ENCODE peak calls at places on chromosome 3, in five cellular contexts. One of them, this sample, is unnamed.

GRCh38 chr3:96106701-96107100 is 707.7 kb upstream of the EPHA6 start:
- DNase-seq in HCT116: no peak
- DNase-seq in fibroblast of pulmonary artery: no peak
- DNase-seq in H9: no peak
- DNase-seq in IMR-90: no peak
- DNase-seq in this sample: no peak

GRCh38 chr3:5016218-5017161 is 37.3 kb downstream of the BHLHE40 start:
- DNase-seq in HCT116: peak
- DNase-seq in fibroblast of pulmonary artery: peak
- DNase-seq in H9: no peak
- DNase-seq in IMR-90: peak
- DNase-seq in this sample: no peak

GRCh38 chr3:163605915-163606314 is 1472.4 kb downstream of the SI start:
- DNase-seq in HCT116: no peak
- DNase-seq in fibroblast of pulmonary artery: no peak
- DNase-seq in H9: no peak
- DNase-seq in IMR-90: no peak
- DNase-seq in this sample: no peak

GRCh38 chr3:11734-12133 is 184.8 kb upstream of the CHL1 start:
- DNase-seq in HCT116: no peak
- DNase-seq in fibroblast of pulmonary artery: no peak
- DNase-seq in H9: peak
- DNase-seq in IMR-90: no peak
- DNase-seq in this sample: no peak

GRCh38 chr3:8470801-8471200 is 30.8 kb upstream of the LMCD1 start:
- DNase-seq in HCT116: no peak
- DNase-seq in fibroblast of pulmonary artery: no peak
- DNase-seq in H9: no peak
- DNase-seq in IMR-90: no peak
- DNase-seq in this sample: no peak

GRCh38 chr3:41600616-41601015 is 361.3 kb downstream of the ULK4 start:
- DNase-seq in HCT116: no peak
- DNase-seq in fibroblast of pulmonary artery: peak
- DNase-seq in H9: no peak
- DNase-seq in IMR-90: no peak
- DNase-seq in this sample: no peak

GRCh38 chr3:882526-882925 is 210.3 kb upstream of the CNTN6 start:
- DNase-seq in HCT116: no peak
- DNase-seq in fibroblast of pulmonary artery: peak
- DNase-seq in H9: no peak
- DNase-seq in IMR-90: no peak
- DNase-seq in this sample: no peak

GRCh38 chr3:60610441-60611112 is 640.7 kb downstream of the FHIT start:
- DNase-seq in HCT116: no peak
- DNase-seq in fibroblast of pulmonary artery: peak
- DNase-seq in H9: no peak
- DNase-seq in IMR-90: peak
- DNase-seq in this sample: no peak

GRCh38 chr3:138326866-138327595 is 2.6 kb downstream of the NME9 start:
- DNase-seq in HCT116: no peak
- DNase-seq in fibroblast of pulmonary artery: no peak
- DNase-seq in H9: no peak
- DNase-seq in IMR-90: no peak
- DNase-seq in this sample: no peak

GRCh38 chr3:13711911-13712650 is 163.2 kb downstream of the FBLN2 start:
- DNase-seq in HCT116: no peak
- DNase-seq in fibroblast of pulmonary artery: no peak
- DNase-seq in H9: peak
- DNase-seq in IMR-90: no peak
- DNase-seq in this sample: no peak

GRCh38 chr3:135125171-135125801 is 330.2 kb downstream of the EPHB1 start:
- DNase-seq in HCT116: no peak
- DNase-seq in fibroblast of pulmonary artery: peak
- DNase-seq in H9: no peak
- DNase-seq in IMR-90: peak
- DNase-seq in this sample: no peak

GRCh38 chr3:18222686-18223085 is 202.5 kb downstream of the SATB1 start:
- DNase-seq in HCT116: no peak
- DNase-seq in fibroblast of pulmonary artery: no peak
- DNase-seq in H9: no peak
- DNase-seq in IMR-90: no peak
- DNase-seq in this sample: no peak

GRCh38 chr3:143302638-143303171 is 183.1 kb downstream of the CHST2 start:
- DNase-seq in HCT116: no peak
- DNase-seq in fibroblast of pulmonary artery: peak
- DNase-seq in H9: peak
- DNase-seq in IMR-90: peak
- DNase-seq in this sample: no peak

GRCh38 chr3:6771171-6771570 is 89.7 kb upstream of the GRM7 start:
- DNase-seq in HCT116: no peak
- DNase-seq in fibroblast of pulmonary artery: no peak
- DNase-seq in H9: no peak
- DNase-seq in IMR-90: no peak
- DNase-seq in this sample: no peak

GRCh38 chr3:141877911-141878310 is 1.5 kb downstream of the ATP1B3 start:
- DNase-seq in HCT116: no peak
- DNase-seq in fibroblast of pulmonary artery: peak
- DNase-seq in H9: no peak
- DNase-seq in IMR-90: peak
- DNase-seq in this sample: no peak

GRCh38 chr3:174438501-174439156 is 420.5 kb upstream of the NAALADL2 start:
- DNase-seq in HCT116: peak
- DNase-seq in fibroblast of pulmonary artery: peak
- DNase-seq in H9: no peak
- DNase-seq in IMR-90: no peak
- DNase-seq in this sample: peak

GRCh38 chr3:194575484-194576210 is 57.6 kb downstream of the TMEM44 start:
- DNase-seq in HCT116: no peak
- DNase-seq in fibroblast of pulmonary artery: peak
- DNase-seq in H9: peak
- DNase-seq in IMR-90: peak
- DNase-seq in this sample: no peak

GRCh38 chr3:101836907-101837598 is 12.3 kb upstream of the NFKBIZ start:
- DNase-seq in HCT116: no peak
- DNase-seq in fibroblast of pulmonary artery: peak
- DNase-seq in H9: no peak
- DNase-seq in IMR-90: peak
- DNase-seq in this sample: no peak

DNA sequence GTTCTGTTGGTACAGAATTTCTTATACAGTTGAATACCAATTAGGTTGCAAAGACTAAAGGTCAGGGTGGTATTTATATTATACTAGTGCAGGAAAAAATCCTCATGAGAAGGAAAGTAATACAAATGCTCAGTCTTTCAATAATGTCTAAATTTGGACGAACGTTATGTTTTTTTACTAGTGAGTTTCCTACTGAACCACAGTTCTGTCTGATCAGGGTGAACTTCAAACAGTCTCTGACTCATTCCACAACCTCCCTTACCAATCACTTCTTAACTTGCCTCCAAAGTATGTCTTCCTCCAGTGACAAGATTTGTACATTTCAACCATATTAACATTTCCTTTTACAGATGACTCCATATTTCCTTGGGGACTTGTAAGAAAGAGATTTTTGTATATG is 3.4 kb downstream of the TMEM212 start:
- DNase-seq in HCT116: no peak
- DNase-seq in fibroblast of pulmonary artery: peak
- DNase-seq in H9: no peak
- DNase-seq in IMR-90: peak
- DNase-seq in this sample: no peak
- TF ChIP-seq CTCF in HCT116: no peak
- TF ChIP-seq CTCF in fibroblast of pulmonary artery: no peak
- TF ChIP-seq CTCF in H9: no peak
- TF ChIP-seq CTCF in IMR-90: no peak
- TF ChIP-seq CTCF in this sample: no peak

DNA sequence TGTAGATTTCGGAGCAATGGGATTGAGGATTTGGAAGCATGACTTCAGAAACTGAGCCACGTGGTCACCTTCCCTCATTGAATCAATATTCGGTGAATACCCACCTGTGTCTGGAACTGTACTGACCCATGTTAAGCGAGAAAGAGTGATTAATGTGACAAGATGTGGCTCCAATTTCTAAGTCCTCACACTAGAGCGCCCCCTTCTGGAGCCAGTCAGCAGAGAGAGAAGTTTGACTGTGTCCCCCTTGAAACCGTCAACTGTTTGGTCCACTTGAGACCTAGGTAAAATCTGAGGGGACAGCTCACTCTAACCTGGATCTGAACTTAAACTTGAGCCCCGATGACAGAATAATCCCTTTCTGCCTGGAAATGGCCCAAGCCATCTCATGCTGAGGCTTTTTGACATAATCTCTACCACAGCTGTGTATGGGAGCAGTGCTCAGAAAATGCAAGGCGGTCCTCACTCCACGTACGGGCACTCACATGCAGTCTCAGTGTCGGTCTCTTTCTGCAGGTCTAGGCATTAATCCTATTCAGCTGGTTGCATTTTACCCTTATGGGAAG is 47.8 kb upstream of the LIMD1 start:
- DNase-seq in HCT116: peak
- DNase-seq in fibroblast of pulmonary artery: no peak
- DNase-seq in H9: peak
- DNase-seq in IMR-90: no peak
- DNase-seq in this sample: no peak
- TF ChIP-seq CTCF in HCT116: peak
- TF ChIP-seq CTCF in fibroblast of pulmonary artery: peak
- TF ChIP-seq CTCF in H9: peak
- TF ChIP-seq CTCF in IMR-90: peak
- TF ChIP-seq CTCF in this sample: peak

DNA sequence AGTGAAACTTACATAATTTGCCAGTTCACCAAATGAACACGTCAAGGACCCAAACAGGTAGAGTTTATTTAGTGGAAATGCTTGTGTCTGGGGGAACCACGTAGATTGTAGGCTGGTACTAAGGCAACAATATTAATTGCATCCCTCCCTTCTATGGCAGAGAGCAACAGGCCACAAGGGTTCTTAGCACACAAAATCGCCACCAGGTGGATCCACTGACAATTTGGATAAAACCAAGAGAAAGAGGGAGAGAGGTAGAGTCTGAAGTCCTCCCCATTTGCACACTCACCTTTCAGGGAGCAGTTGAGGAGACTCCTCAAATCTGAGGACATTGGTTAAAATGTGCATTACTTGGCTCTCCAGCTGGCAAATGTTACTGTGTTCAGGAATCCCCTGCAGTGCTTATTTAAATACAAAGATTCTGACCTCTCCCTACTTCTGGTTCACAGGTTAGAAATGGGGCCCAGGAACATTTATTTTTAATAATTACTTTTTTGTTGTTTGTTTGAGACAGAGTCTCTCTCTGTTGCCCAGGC is 181.0 kb upstream of the FEZF2 start:
- DNase-seq in HCT116: peak
- DNase-seq in fibroblast of pulmonary artery: no peak
- DNase-seq in H9: peak
- DNase-seq in IMR-90: no peak
- DNase-seq in this sample: no peak
- TF ChIP-seq CTCF in HCT116: peak
- TF ChIP-seq CTCF in fibroblast of pulmonary artery: peak
- TF ChIP-seq CTCF in H9: peak
- TF ChIP-seq CTCF in IMR-90: no peak
- TF ChIP-seq CTCF in this sample: peak

GRCh38 chr3:30408105-30408557 is 198.3 kb upstream of the TGFBR2 start:
- DNase-seq in HCT116: no peak
- DNase-seq in fibroblast of pulmonary artery: peak
- DNase-seq in H9: no peak
- DNase-seq in IMR-90: peak
- DNase-seq in this sample: no peak
- TF ChIP-seq CTCF in HCT116: no peak
- TF ChIP-seq CTCF in fibroblast of pulmonary artery: no peak
- TF ChIP-seq CTCF in H9: peak
- TF ChIP-seq CTCF in IMR-90: no peak
- TF ChIP-seq CTCF in this sample: no peak

DNA sequence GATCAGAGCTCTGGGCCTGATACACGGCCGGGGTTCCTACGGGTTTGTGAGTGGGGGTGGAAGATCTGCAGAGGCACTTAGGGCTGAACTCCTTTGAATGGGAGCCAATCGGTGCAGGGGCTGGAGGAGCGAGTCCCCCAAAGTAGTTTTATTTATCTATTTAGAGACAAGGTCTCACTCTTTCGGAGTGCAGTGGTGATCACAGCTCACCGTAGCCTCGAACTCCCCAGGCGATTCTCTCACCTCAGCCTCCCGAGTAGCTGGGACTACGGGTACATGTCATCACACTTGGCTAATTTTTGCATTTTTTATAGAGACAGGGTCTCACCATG is 1.6 kb upstream of the CELSR3 start:
- DNase-seq in HCT116: no peak
- DNase-seq in fibroblast of pulmonary artery: no peak
- DNase-seq in H9: no peak
- DNase-seq in IMR-90: no peak
- DNase-seq in this sample: no peak
- TF ChIP-seq CTCF in HCT116: no peak
- TF ChIP-seq CTCF in fibroblast of pulmonary artery: no peak
- TF ChIP-seq CTCF in H9: peak
- TF ChIP-seq CTCF in IMR-90: no peak
- TF ChIP-seq CTCF in this sample: no peak

DNA sequence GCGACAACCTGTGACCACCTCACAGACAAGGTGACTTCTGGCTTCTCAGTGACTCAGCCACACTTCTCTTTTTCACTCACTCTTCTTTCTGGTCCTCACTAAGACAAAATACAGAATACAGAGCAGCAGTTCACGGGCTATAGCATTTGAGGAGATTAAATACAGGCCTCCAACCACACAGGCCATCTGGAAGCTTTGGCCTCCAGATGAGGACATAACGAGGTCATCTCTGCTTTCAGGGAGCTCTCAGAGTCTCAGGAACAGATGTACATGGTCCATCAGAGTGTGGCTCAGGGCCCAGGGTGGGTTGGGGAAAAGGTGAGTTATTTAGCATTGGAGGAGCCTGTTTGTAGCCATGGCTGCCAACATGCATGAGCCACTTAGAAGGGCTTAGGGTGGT is 160.0 kb upstream of the CTDSPL start:
- DNase-seq in HCT116: no peak
- DNase-seq in fibroblast of pulmonary artery: no peak
- DNase-seq in H9: no peak
- DNase-seq in IMR-90: no peak
- DNase-seq in this sample: no peak
- TF ChIP-seq CTCF in HCT116: no peak
- TF ChIP-seq CTCF in fibroblast of pulmonary artery: no peak
- TF ChIP-seq CTCF in H9: no peak
- TF ChIP-seq CTCF in IMR-90: no peak
- TF ChIP-seq CTCF in this sample: no peak

GRCh38 chr3:71972031-71972430 is 187.1 kb upstream of the PROK2 start:
- DNase-seq in HCT116: no peak
- DNase-seq in fibroblast of pulmonary artery: no peak
- DNase-seq in H9: no peak
- DNase-seq in IMR-90: no peak
- DNase-seq in this sample: no peak
- TF ChIP-seq CTCF in HCT116: no peak
- TF ChIP-seq CTCF in fibroblast of pulmonary artery: no peak
- TF ChIP-seq CTCF in H9: no peak
- TF ChIP-seq CTCF in IMR-90: no peak
- TF ChIP-seq CTCF in this sample: no peak

DNA sequence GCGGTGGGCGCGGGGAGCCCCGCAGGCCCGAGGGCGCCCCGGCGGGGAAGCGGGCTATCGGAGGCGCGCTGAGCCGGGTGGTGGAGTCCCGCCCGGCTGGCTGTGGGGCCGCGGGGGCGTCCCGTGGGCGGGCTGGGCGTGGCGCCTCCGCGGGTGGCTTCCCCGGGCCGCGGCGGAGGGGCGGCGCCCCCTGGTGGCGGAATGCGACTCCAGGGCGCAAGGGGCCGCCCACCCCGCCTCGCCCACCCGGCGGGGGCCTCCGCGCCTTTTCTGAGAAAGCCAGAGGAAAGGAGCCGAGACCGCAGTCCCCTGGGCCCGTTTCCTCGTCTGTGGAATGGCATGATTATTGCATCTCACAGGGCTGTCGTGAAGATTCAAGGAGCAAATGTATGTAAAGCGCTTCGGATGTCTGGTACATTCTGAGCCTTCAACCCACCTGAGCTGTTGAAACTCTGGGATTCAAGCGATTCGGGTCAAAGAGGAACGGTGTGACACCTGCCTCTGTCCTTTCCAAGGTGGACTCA is 31.9 kb upstream of the RAB6B start:
- DNase-seq in HCT116: no peak
- DNase-seq in fibroblast of pulmonary artery: no peak
- DNase-seq in H9: peak
- DNase-seq in IMR-90: no peak
- DNase-seq in this sample: no peak
- TF ChIP-seq CTCF in HCT116: peak
- TF ChIP-seq CTCF in fibroblast of pulmonary artery: peak
- TF ChIP-seq CTCF in H9: peak
- TF ChIP-seq CTCF in IMR-90: peak
- TF ChIP-seq CTCF in this sample: peak

This sample was measured in Panc1.